ENCODE peak calls at places on chromosomes 16 and 17, in six cellular contexts. One of them, this sample, is unnamed. For H3K27me3, the result is how much of the 10 kb centered on the place peaks cover.

GRCh38 chr16:56388209-56388608 is 37.1 kb downstream of the AMFR start:
- DNase-seq in neuronal stem cell: no peak
- DNase-seq in mesendoderm: no peak
- DNase-seq in H1: no peak
- DNase-seq in IMR-90: peak
- DNase-seq in H9: no peak
- DNase-seq in this sample: peak

GRCh38 chr17:76276069-76276431 is 10.9 kb downstream of the UBALD2 start:
- DNase-seq in neuronal stem cell: no peak
- DNase-seq in mesendoderm: no peak
- DNase-seq in H1: no peak
- DNase-seq in IMR-90: no peak
- DNase-seq in H9: no peak
- DNase-seq in this sample: peak

GRCh38 chr16:35906440-35906839 is 2447.0 kb downstream of the TP53TG3F start:
- DNase-seq in neuronal stem cell: no peak
- DNase-seq in mesendoderm: no peak
- DNase-seq in H1: no peak
- DNase-seq in IMR-90: no peak
- DNase-seq in H9: no peak
- DNase-seq in this sample: no peak

GRCh38 chr16:70512456-70512855 is 10.9 kb downstream of the COG4 start:
- DNase-seq in neuronal stem cell: no peak
- DNase-seq in mesendoderm: no peak
- DNase-seq in H1: no peak
- DNase-seq in IMR-90: peak
- DNase-seq in H9: no peak
- DNase-seq in this sample: no peak

GRCh38 chr16:9241177-9241576 is 149.7 kb downstream of the HAPSTR1 start:
- DNase-seq in neuronal stem cell: no peak
- DNase-seq in mesendoderm: no peak
- DNase-seq in H1: no peak
- DNase-seq in IMR-90: no peak
- DNase-seq in H9: no peak
- DNase-seq in this sample: no peak

GRCh38 chr16:12329246-12329995 is 352.9 kb downstream of the SNX29 start:
- DNase-seq in neuronal stem cell: no peak
- DNase-seq in mesendoderm: no peak
- DNase-seq in H1: no peak
- DNase-seq in IMR-90: no peak
- DNase-seq in H9: no peak
- DNase-seq in this sample: no peak

GRCh38 chr17:82753516-82753915 is 1.7 kb downstream of the TBCD start:
- DNase-seq in neuronal stem cell: no peak
- DNase-seq in mesendoderm: no peak
- DNase-seq in H1: no peak
- DNase-seq in IMR-90: no peak
- DNase-seq in H9: no peak
- DNase-seq in this sample: no peak

GRCh38 chr17:48996696-48997102 is 486 bp upstream of the IGF2BP1 start:
- DNase-seq in neuronal stem cell: no peak
- DNase-seq in mesendoderm: no peak
- DNase-seq in H1: no peak
- DNase-seq in IMR-90: no peak
- DNase-seq in H9: no peak
- DNase-seq in this sample: no peak

GRCh38 chr17:80007009-80007752 is 28.5 kb downstream of the TBC1D16 start:
- DNase-seq in neuronal stem cell: no peak
- DNase-seq in mesendoderm: no peak
- DNase-seq in H1: no peak
- DNase-seq in IMR-90: no peak
- DNase-seq in H9: no peak
- DNase-seq in this sample: no peak

GRCh38 chr16:31333686-31334649 is 21.0 kb upstream of the ITGAX start:
- DNase-seq in neuronal stem cell: no peak
- DNase-seq in mesendoderm: peak
- DNase-seq in H1: no peak
- DNase-seq in IMR-90: peak
- DNase-seq in H9: peak
- DNase-seq in this sample: no peak

GRCh38 chr16:79083879-79084278 is 516.7 kb downstream of the MAF start:
- DNase-seq in neuronal stem cell: no peak
- DNase-seq in mesendoderm: no peak
- DNase-seq in H1: no peak
- DNase-seq in IMR-90: no peak
- DNase-seq in H9: no peak
- DNase-seq in this sample: no peak

GRCh38 chr17:50871369-50871768 is 5.2 kb upstream of the TOB1 start:
- DNase-seq in neuronal stem cell: no peak
- DNase-seq in mesendoderm: no peak
- DNase-seq in H1: no peak
- DNase-seq in IMR-90: no peak
- DNase-seq in H9: peak
- DNase-seq in this sample: no peak

GRCh38 chr16:1688807-1689560 is 10.9 kb downstream of the JPT2 start:
- DNase-seq in neuronal stem cell: no peak
- DNase-seq in mesendoderm: no peak
- DNase-seq in H1: no peak
- DNase-seq in IMR-90: no peak
- DNase-seq in H9: no peak
- DNase-seq in this sample: peak

GRCh38 chr16:48041861-48042435 is 113.8 kb downstream of the ABCC12 start:
- DNase-seq in neuronal stem cell: no peak
- DNase-seq in mesendoderm: peak
- DNase-seq in H1: no peak
- DNase-seq in IMR-90: no peak
- DNase-seq in H9: peak
- DNase-seq in this sample: no peak

GRCh38 chr16:65410801-65411200 is 288.9 kb upstream of the CDH11 start:
- DNase-seq in neuronal stem cell: no peak
- DNase-seq in mesendoderm: no peak
- DNase-seq in H1: no peak
- DNase-seq in IMR-90: peak
- DNase-seq in H9: no peak
- DNase-seq in this sample: peak

GRCh38 chr16:82454152-82454551 is 172.6 kb upstream of the CDH13 start:
- DNase-seq in neuronal stem cell: no peak
- DNase-seq in mesendoderm: no peak
- DNase-seq in H1: no peak
- DNase-seq in IMR-90: no peak
- DNase-seq in H9: no peak
- DNase-seq in this sample: no peak

GRCh38 chr17:58332720-58333395 is 4.3 kb upstream of the TSPOAP1 start:
- DNase-seq in neuronal stem cell: no peak
- DNase-seq in mesendoderm: no peak
- DNase-seq in H1: no peak
- DNase-seq in IMR-90: no peak
- DNase-seq in H9: peak
- DNase-seq in this sample: no peak

GRCh38 chr17:79843917-79844815 is 4.9 kb upstream of the CBX4 start:
- DNase-seq in neuronal stem cell: no peak
- DNase-seq in mesendoderm: no peak
- DNase-seq in H1: no peak
- DNase-seq in IMR-90: peak
- DNase-seq in H9: peak
- DNase-seq in this sample: peak

GRCh38 chr17:61997649-61998048 is 67.4 kb downstream of the MED13 start:
- DNase-seq in neuronal stem cell: no peak
- DNase-seq in mesendoderm: no peak
- DNase-seq in H1: no peak
- DNase-seq in IMR-90: peak
- DNase-seq in H9: no peak
- DNase-seq in this sample: peak

GRCh38 chr17:75684924-75685323 is 17.8 kb downstream of the SAP30BP start:
- DNase-seq in neuronal stem cell: no peak
- DNase-seq in mesendoderm: no peak
- DNase-seq in H1: no peak
- DNase-seq in IMR-90: no peak
- DNase-seq in H9: no peak
- DNase-seq in this sample: no peak

GRCh38 chr16:22857296-22857695 is 43.3 kb downstream of the HS3ST2 start:
- DNase-seq in neuronal stem cell: no peak
- DNase-seq in mesendoderm: no peak
- DNase-seq in H1: no peak
- DNase-seq in IMR-90: no peak
- DNase-seq in H9: no peak
- DNase-seq in this sample: no peak

GRCh38 chr17:73589096-73589980 is 54.9 kb downstream of the SDK2 start:
- DNase-seq in neuronal stem cell: no peak
- DNase-seq in mesendoderm: peak
- DNase-seq in H1: no peak
- DNase-seq in IMR-90: no peak
- DNase-seq in H9: no peak
- DNase-seq in this sample: no peak

GRCh38 chr17:60395508-60396065 is 3.7 kb upstream of the USP32 start:
- DNase-seq in neuronal stem cell: no peak
- DNase-seq in mesendoderm: no peak
- DNase-seq in H1: no peak
- DNase-seq in IMR-90: no peak
- DNase-seq in H9: no peak
- DNase-seq in this sample: no peak
- H3K27ac ChIP-seq in neuronal stem cell: no peak
- H3K27ac ChIP-seq in mesendoderm: no peak
- H3K27ac ChIP-seq in H1: no peak
- H3K27ac ChIP-seq in IMR-90: no peak
- H3K27ac ChIP-seq in H9: no peak
- H3K27ac ChIP-seq in this sample: no peak

GRCh38 chr16:30033270-30033669 is 2.2 kb upstream of the TLCD3B start:
- DNase-seq in neuronal stem cell: no peak
- DNase-seq in mesendoderm: no peak
- DNase-seq in H1: no peak
- DNase-seq in IMR-90: no peak
- DNase-seq in H9: no peak
- DNase-seq in this sample: no peak
- H3K27me3 ChIP-seq in neuronal stem cell: under half
- H3K27me3 ChIP-seq in mesendoderm: under half
- H3K27me3 ChIP-seq in H1: under half
- H3K27me3 ChIP-seq in IMR-90: under half
- H3K27me3 ChIP-seq in H9: under half
- H3K27me3 ChIP-seq in this sample: half or more

GRCh38 chr17:10019941-10020403 is 114.9 kb upstream of the RCVRN start:
- DNase-seq in neuronal stem cell: no peak
- DNase-seq in mesendoderm: no peak
- DNase-seq in H1: no peak
- DNase-seq in IMR-90: no peak
- DNase-seq in H9: no peak
- DNase-seq in this sample: peak

GRCh38 chr17:10022416-10022815 is 117.3 kb upstream of the RCVRN start:
- DNase-seq in neuronal stem cell: no peak
- DNase-seq in mesendoderm: no peak
- DNase-seq in H1: no peak
- DNase-seq in IMR-90: no peak
- DNase-seq in H9: no peak
- DNase-seq in this sample: no peak

GRCh38 chr17:10021239-10021638 is 116.2 kb upstream of the RCVRN start:
- DNase-seq in neuronal stem cell: no peak
- DNase-seq in mesendoderm: no peak
- DNase-seq in H1: no peak
- DNase-seq in IMR-90: peak
- DNase-seq in H9: no peak
- DNase-seq in this sample: peak

GRCh38 chr17:10013360-10014112 is 108.5 kb upstream of the RCVRN start:
- DNase-seq in neuronal stem cell: no peak
- DNase-seq in mesendoderm: no peak
- DNase-seq in H1: no peak
- DNase-seq in IMR-90: peak
- DNase-seq in H9: no peak
- DNase-seq in this sample: peak

GRCh38 chr17:10018461-10018891 is 113.4 kb upstream of the RCVRN start:
- DNase-seq in neuronal stem cell: no peak
- DNase-seq in mesendoderm: no peak
- DNase-seq in H1: no peak
- DNase-seq in IMR-90: no peak
- DNase-seq in H9: no peak
- DNase-seq in this sample: no peak
- H3K23ac ChIP-seq in neuronal stem cell: no peak
- H3K23ac ChIP-seq in mesendoderm: no peak
- H3K23ac ChIP-seq in H1: no peak
- H3K23ac ChIP-seq in IMR-90: no peak
- H3K23ac ChIP-seq in H9: no peak
- H3K23ac ChIP-seq in this sample: no peak

GRCh38 chr16:84526794-84527485 is 22.5 kb upstream of the MEAK7 start:
- DNase-seq in neuronal stem cell: peak
- DNase-seq in mesendoderm: no peak
- DNase-seq in H1: no peak
- DNase-seq in IMR-90: peak
- DNase-seq in H9: no peak
- DNase-seq in this sample: no peak

GRCh38 chr16:84530590-84530989 is 26.1 kb upstream of the MEAK7 start:
- DNase-seq in neuronal stem cell: no peak
- DNase-seq in mesendoderm: no peak
- DNase-seq in H1: no peak
- DNase-seq in IMR-90: no peak
- DNase-seq in H9: no peak
- DNase-seq in this sample: no peak

GRCh38 chr16:84528317-84528716 is 23.9 kb upstream of the MEAK7 start:
- DNase-seq in neuronal stem cell: no peak
- DNase-seq in mesendoderm: no peak
- DNase-seq in H1: no peak
- DNase-seq in IMR-90: no peak
- DNase-seq in H9: no peak
- DNase-seq in this sample: no peak

GRCh38 chr16:84529607-84530006 is 25.1 kb upstream of the MEAK7 start:
- DNase-seq in neuronal stem cell: no peak
- DNase-seq in mesendoderm: no peak
- DNase-seq in H1: no peak
- DNase-seq in IMR-90: no peak
- DNase-seq in H9: no peak
- DNase-seq in this sample: no peak

DNA sequence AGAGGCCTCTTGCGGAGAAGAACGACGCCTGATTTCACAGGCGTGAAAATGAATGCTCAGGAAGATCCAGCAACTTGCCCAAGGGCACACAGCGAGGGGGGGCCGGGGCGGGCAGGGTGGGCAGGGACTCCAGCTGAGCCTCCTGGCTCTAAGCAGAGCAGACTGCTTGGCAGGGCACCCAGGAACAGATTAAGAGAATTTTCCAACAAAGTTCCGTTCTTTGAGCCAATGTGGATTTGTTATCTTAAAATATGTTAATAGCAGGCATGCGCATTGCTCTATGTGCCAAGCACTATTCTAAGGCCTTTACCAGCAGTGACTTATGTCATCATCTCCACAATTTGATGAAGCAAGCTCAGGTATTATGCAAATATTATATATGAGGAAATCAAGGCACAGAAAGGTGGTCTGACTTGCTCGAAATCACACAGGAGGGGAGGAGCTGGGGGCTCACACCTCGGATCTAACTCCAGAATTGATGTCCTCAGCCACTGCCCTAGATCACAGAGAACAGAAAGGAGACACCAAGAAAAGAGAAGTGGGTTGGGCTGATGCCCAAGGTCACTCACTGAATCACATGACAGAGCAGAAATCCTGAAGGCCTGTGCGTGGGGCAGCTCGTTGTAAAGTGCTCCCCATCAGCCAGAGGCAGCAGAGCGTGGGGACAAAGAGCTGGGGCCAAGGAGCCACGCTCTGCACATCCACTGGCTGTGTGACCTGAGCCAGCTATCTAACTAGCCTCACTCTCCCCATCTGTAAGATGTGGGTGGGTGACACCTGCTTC is 23.2 kb upstream of the MEAK7 start:
- DNase-seq in neuronal stem cell: no peak
- DNase-seq in mesendoderm: no peak
- DNase-seq in H1: no peak
- DNase-seq in IMR-90: no peak
- DNase-seq in H9: no peak
- DNase-seq in this sample: no peak
- H3K27ac ChIP-seq in neuronal stem cell: peak
- H3K27ac ChIP-seq in mesendoderm: no peak
- H3K27ac ChIP-seq in H1: no peak
- H3K27ac ChIP-seq in IMR-90: no peak
- H3K27ac ChIP-seq in H9: no peak
- H3K27ac ChIP-seq in this sample: no peak